ENCODE peak calls at places on chromosomes 3 and 15, in five cellular contexts. One of them, this sample, is unnamed.

GRCh38 chr15:65856821-65857455 is 12.4 kb upstream of the RAB11A start:
- DNase-seq in T-cell: peak
- DNase-seq in neural crest cell: peak
- DNase-seq in psoas muscle: peak
- DNase-seq in CD4-positive, alpha-beta memory T cell: peak
- DNase-seq in this sample: no peak

GRCh38 chr3:197499427-197499826 is 56.3 kb downstream of the BDH1 start:
- DNase-seq in psoas muscle: no peak
- DNase-seq in CD4-positive, alpha-beta memory T cell: no peak
- DNase-seq in neural crest cell: no peak
- DNase-seq in T-cell: no peak
- DNase-seq in this sample: peak

GRCh38 chr3:150806436-150806835 is 43.5 kb upstream of the SIAH2 start:
- DNase-seq in psoas muscle: no peak
- DNase-seq in neural crest cell: no peak
- DNase-seq in CD4-positive, alpha-beta memory T cell: no peak
- DNase-seq in T-cell: no peak
- DNase-seq in this sample: no peak

GRCh38 chr3:116085456-116085855 is 359.8 kb downstream of the LSAMP start:
- DNase-seq in CD4-positive, alpha-beta memory T cell: no peak
- DNase-seq in neural crest cell: no peak
- DNase-seq in psoas muscle: no peak
- DNase-seq in T-cell: no peak
- DNase-seq in this sample: no peak

GRCh38 chr15:41971893-41972340 is 440 bp downstream of the EHD4 start:
- DNase-seq in T-cell: no peak
- DNase-seq in psoas muscle: no peak
- DNase-seq in CD4-positive, alpha-beta memory T cell: no peak
- DNase-seq in neural crest cell: peak
- DNase-seq in this sample: no peak

GRCh38 chr3:85252686-85253085 is 293.9 kb downstream of the CADM2 start:
- DNase-seq in T-cell: no peak
- DNase-seq in psoas muscle: no peak
- DNase-seq in CD4-positive, alpha-beta memory T cell: no peak
- DNase-seq in neural crest cell: no peak
- DNase-seq in this sample: no peak

GRCh38 chr3:151016421-151016820 is 43.9 kb upstream of the CLRN1 start:
- DNase-seq in CD4-positive, alpha-beta memory T cell: no peak
- DNase-seq in psoas muscle: no peak
- DNase-seq in T-cell: no peak
- DNase-seq in neural crest cell: no peak
- DNase-seq in this sample: no peak

GRCh38 chr15:89492111-89492641 is 4.2 kb downstream of the RHCG start:
- DNase-seq in neural crest cell: peak
- DNase-seq in CD4-positive, alpha-beta memory T cell: no peak
- DNase-seq in T-cell: no peak
- DNase-seq in psoas muscle: no peak
- DNase-seq in this sample: no peak

GRCh38 chr3:23580337-23580736 is 225.4 kb upstream of the UBE2E1 start:
- DNase-seq in neural crest cell: no peak
- DNase-seq in T-cell: no peak
- DNase-seq in psoas muscle: no peak
- DNase-seq in CD4-positive, alpha-beta memory T cell: no peak
- DNase-seq in this sample: peak

GRCh38 chr15:59918994-59919951 is 84.8 kb upstream of the FOXB1 start:
- DNase-seq in neural crest cell: no peak
- DNase-seq in psoas muscle: no peak
- DNase-seq in T-cell: no peak
- DNase-seq in CD4-positive, alpha-beta memory T cell: peak
- DNase-seq in this sample: peak

GRCh38 chr15:20642054-20642767 is 100.6 kb upstream of the GOLGA6L6 start:
- DNase-seq in neural crest cell: no peak
- DNase-seq in CD4-positive, alpha-beta memory T cell: no peak
- DNase-seq in T-cell: no peak
- DNase-seq in psoas muscle: no peak
- DNase-seq in this sample: no peak

GRCh38 chr15:53752406-53752805 is 7.1 kb downstream of the WDR72 start:
- DNase-seq in psoas muscle: no peak
- DNase-seq in CD4-positive, alpha-beta memory T cell: no peak
- DNase-seq in neural crest cell: no peak
- DNase-seq in T-cell: no peak
- DNase-seq in this sample: no peak

GRCh38 chr3:81363816-81364215 is 397.6 kb downstream of the GBE1 start:
- DNase-seq in CD4-positive, alpha-beta memory T cell: no peak
- DNase-seq in psoas muscle: no peak
- DNase-seq in T-cell: no peak
- DNase-seq in neural crest cell: no peak
- DNase-seq in this sample: peak

GRCh38 chr3:159866201-159866746 is 122.4 kb upstream of the IL12A start:
- DNase-seq in CD4-positive, alpha-beta memory T cell: no peak
- DNase-seq in neural crest cell: no peak
- DNase-seq in T-cell: no peak
- DNase-seq in psoas muscle: no peak
- DNase-seq in this sample: no peak

GRCh38 chr3:124078978-124079911 is 87.3 kb upstream of the ROPN1 start:
- DNase-seq in neural crest cell: no peak
- DNase-seq in psoas muscle: no peak
- DNase-seq in CD4-positive, alpha-beta memory T cell: peak
- DNase-seq in T-cell: no peak
- DNase-seq in this sample: no peak

GRCh38 chr3:171755015-171755589 is 55.2 kb downstream of the PLD1 start:
- DNase-seq in T-cell: no peak
- DNase-seq in CD4-positive, alpha-beta memory T cell: no peak
- DNase-seq in psoas muscle: no peak
- DNase-seq in neural crest cell: no peak
- DNase-seq in this sample: no peak

GRCh38 chr15:70863450-70864218 is 9.7 kb upstream of the LARP6 start:
- DNase-seq in neural crest cell: no peak
- DNase-seq in T-cell: no peak
- DNase-seq in CD4-positive, alpha-beta memory T cell: no peak
- DNase-seq in psoas muscle: no peak
- DNase-seq in this sample: peak

GRCh38 chr3:35393916-35394315 is 245.4 kb upstream of the ARPP21 start:
- DNase-seq in CD4-positive, alpha-beta memory T cell: no peak
- DNase-seq in neural crest cell: no peak
- DNase-seq in T-cell: no peak
- DNase-seq in psoas muscle: no peak
- DNase-seq in this sample: peak

GRCh38 chr3:72582211-72582878 is 265.9 kb downstream of the SHQ1 start:
- DNase-seq in CD4-positive, alpha-beta memory T cell: no peak
- DNase-seq in psoas muscle: no peak
- DNase-seq in T-cell: no peak
- DNase-seq in neural crest cell: no peak
- DNase-seq in this sample: no peak

GRCh38 chr3:130378677-130379191 is 33.3 kb downstream of the COL6A5 start:
- DNase-seq in T-cell: no peak
- DNase-seq in neural crest cell: no peak
- DNase-seq in psoas muscle: no peak
- DNase-seq in CD4-positive, alpha-beta memory T cell: no peak
- DNase-seq in this sample: no peak

GRCh38 chr3:155110996-155111901 is 31.1 kb downstream of the MME start:
- DNase-seq in psoas muscle: no peak
- DNase-seq in CD4-positive, alpha-beta memory T cell: peak
- DNase-seq in neural crest cell: no peak
- DNase-seq in T-cell: no peak
- DNase-seq in this sample: no peak

GRCh38 chr15:62135532-62136134 is 29.5 kb downstream of the C2CD4B start:
- DNase-seq in T-cell: no peak
- DNase-seq in psoas muscle: no peak
- DNase-seq in CD4-positive, alpha-beta memory T cell: no peak
- DNase-seq in neural crest cell: no peak
- DNase-seq in this sample: peak

GRCh38 chr15:96165775-96166174 is 164.7 kb upstream of the NR2F2 start:
- DNase-seq in neural crest cell: no peak
- DNase-seq in psoas muscle: no peak
- DNase-seq in T-cell: no peak
- DNase-seq in CD4-positive, alpha-beta memory T cell: no peak
- DNase-seq in this sample: no peak

GRCh38 chr15:99014803-99015676 is 7.4 kb upstream of the PGPEP1L start:
- DNase-seq in neural crest cell: peak
- DNase-seq in CD4-positive, alpha-beta memory T cell: peak
- DNase-seq in psoas muscle: peak
- DNase-seq in T-cell: peak
- DNase-seq in this sample: peak

GRCh38 chr3:55307622-55308021 is 179.5 kb downstream of the WNT5A start:
- DNase-seq in neural crest cell: no peak
- DNase-seq in T-cell: no peak
- DNase-seq in CD4-positive, alpha-beta memory T cell: no peak
- DNase-seq in psoas muscle: no peak
- DNase-seq in this sample: no peak

GRCh38 chr15:51672913-51673857 is 8.1 kb upstream of the SCG3 start:
- DNase-seq in T-cell: no peak
- DNase-seq in psoas muscle: no peak
- DNase-seq in neural crest cell: no peak
- DNase-seq in CD4-positive, alpha-beta memory T cell: no peak
- DNase-seq in this sample: no peak

GRCh38 chr3:13419356-13420050 is 619 bp downstream of the NUP210 start:
- DNase-seq in T-cell: peak
- DNase-seq in CD4-positive, alpha-beta memory T cell: peak
- DNase-seq in psoas muscle: peak
- DNase-seq in neural crest cell: peak
- DNase-seq in this sample: no peak

GRCh38 chr15:90557147-90557546 is 27.4 kb downstream of the CRTC3 start:
- DNase-seq in psoas muscle: no peak
- DNase-seq in neural crest cell: no peak
- DNase-seq in T-cell: no peak
- DNase-seq in CD4-positive, alpha-beta memory T cell: no peak
- DNase-seq in this sample: no peak

GRCh38 chr3:58325525-58325992 is 7.1 kb upstream of the PXK start:
- DNase-seq in neural crest cell: no peak
- DNase-seq in CD4-positive, alpha-beta memory T cell: no peak
- DNase-seq in T-cell: no peak
- DNase-seq in psoas muscle: no peak
- DNase-seq in this sample: no peak

GRCh38 chr3:50587373-50587772 is 18.1 kb downstream of the HEMK1 start:
- DNase-seq in CD4-positive, alpha-beta memory T cell: no peak
- DNase-seq in psoas muscle: peak
- DNase-seq in neural crest cell: no peak
- DNase-seq in T-cell: no peak
- DNase-seq in this sample: no peak

GRCh38 chr3:58036287-58037032 is 28.2 kb downstream of the FLNB start:
- DNase-seq in CD4-positive, alpha-beta memory T cell: no peak
- DNase-seq in neural crest cell: no peak
- DNase-seq in psoas muscle: no peak
- DNase-seq in T-cell: no peak
- DNase-seq in this sample: no peak

GRCh38 chr15:39479916-39480315 is 101.0 kb upstream of the THBS1 start:
- DNase-seq in T-cell: no peak
- DNase-seq in neural crest cell: no peak
- DNase-seq in psoas muscle: no peak
- DNase-seq in CD4-positive, alpha-beta memory T cell: no peak
- DNase-seq in this sample: no peak

GRCh38 chr3:30199855-30200254 is 406.5 kb upstream of the TGFBR2 start:
- DNase-seq in neural crest cell: no peak
- DNase-seq in CD4-positive, alpha-beta memory T cell: no peak
- DNase-seq in T-cell: no peak
- DNase-seq in psoas muscle: no peak
- DNase-seq in this sample: no peak

GRCh38 chr3:172201136-172201989 is 162.0 kb downstream of the FNDC3B start:
- DNase-seq in T-cell: no peak
- DNase-seq in psoas muscle: peak
- DNase-seq in CD4-positive, alpha-beta memory T cell: no peak
- DNase-seq in neural crest cell: no peak
- DNase-seq in this sample: peak

GRCh38 chr3:160986060-160986459 is 119.1 kb downstream of the B3GALNT1 start:
- DNase-seq in psoas muscle: no peak
- DNase-seq in T-cell: no peak
- DNase-seq in CD4-positive, alpha-beta memory T cell: no peak
- DNase-seq in neural crest cell: no peak
- DNase-seq in this sample: no peak

GRCh38 chr3:81925385-81925784 is 163.9 kb upstream of the GBE1 start:
- DNase-seq in CD4-positive, alpha-beta memory T cell: no peak
- DNase-seq in T-cell: no peak
- DNase-seq in psoas muscle: no peak
- DNase-seq in neural crest cell: no peak
- DNase-seq in this sample: no peak

GRCh38 chr15:90132437-90132836 is 30.2 kb upstream of the IDH2 start:
- DNase-seq in psoas muscle: no peak
- DNase-seq in T-cell: no peak
- DNase-seq in CD4-positive, alpha-beta memory T cell: no peak
- DNase-seq in neural crest cell: no peak
- DNase-seq in this sample: no peak

GRCh38 chr3:139327231-139327630 is 16.6 kb upstream of the MRPS22 start:
- DNase-seq in psoas muscle: no peak
- DNase-seq in neural crest cell: no peak
- DNase-seq in T-cell: no peak
- DNase-seq in CD4-positive, alpha-beta memory T cell: no peak
- DNase-seq in this sample: no peak

GRCh38 chr3:196662033-196662432 is 22.5 kb downstream of the NRROS start:
- DNase-seq in CD4-positive, alpha-beta memory T cell: no peak
- DNase-seq in neural crest cell: no peak
- DNase-seq in T-cell: no peak
- DNase-seq in psoas muscle: no peak
- DNase-seq in this sample: no peak

This sample was measured in foreskin keratinocyte.